ENCODE peak calls at places on chromosomes 11 and 22, in eight cellular contexts. S is ELF-1; X is OCI-LY7; H is effector CD4-positive, alpha-beta T cell; R is islet precursor cell; I is stimulated activated CD8-positive, alpha-beta memory T cell treated with anti-CD3 and anti-CD28 coated beads, Interleukin-4, amount 100 ng/mL, for 4 hours; J is effector memory CD4-positive, alpha-beta T cell; E is iPS DF 6.9. P is an unnamed sample.

GRCh38 chr11:8363924-8364323 is 100.2 kb upstream of the LMO1 start:
- DNase-seq in S (no peak), X (no peak), H (no peak), R (no peak), I (no peak), J (no peak), E (no peak), P (no peak)

GRCh38 chr11:118194835-118195627 is 18.6 kb upstream of the SCN2B start:
- DNase-seq in S (peak; percentile 83), X (no peak), H (no peak), R (peak; percentile 93), I (no peak), J (no peak), E (no peak), P (peak; percentile 28)

GRCh38 chr11:63888170-63889086 is 28.5 kb downstream of the RCOR2 start:
- DNase-seq in S (peak; percentile 79), X (peak; percentile 82), H (peak; percentile 65), R (peak; percentile 89), I (peak; percentile 40), J (peak; percentile 61), E (no peak), P (peak; percentile 47)

GRCh38 chr11:131816046-131816445 is 445.6 kb downstream of the NTM start:
- DNase-seq in S (no peak), X (no peak), H (no peak), R (no peak), I (no peak), J (no peak), E (no peak), P (no peak)

GRCh38 chr11:40134820-40135219 is 1324.6 kb downstream of the LRRC4C start:
- DNase-seq in S (no peak), X (no peak), H (no peak), R (no peak), I (no peak), J (no peak), E (no peak), P (no peak)

GRCh38 chr22:44839721-44840120 is 87.3 kb downstream of the ARHGAP8 start:
- DNase-seq in S (no peak), X (no peak), H (no peak), R (no peak), I (no peak), J (no peak), E (no peak), P (no peak)

GRCh38 chr11:117387992-117388765 is 60.5 kb downstream of the CEP164 start:
- DNase-seq in S (no peak), X (no peak), H (no peak), R (peak; percentile 56), I (no peak), J (no peak), E (no peak), P (peak; percentile 13)

GRCh38 chr11:40542821-40543220 is 916.6 kb downstream of the LRRC4C start:
- DNase-seq in S (no peak), X (no peak), H (no peak), R (no peak), I (no peak), J (no peak), E (no peak), P (no peak)

GRCh38 chr11:2303627-2304155 is 1.9 kb downstream of the TSPAN32 start:
- DNase-seq in S (peak; percentile 23), X (no peak), H (no peak), R (peak; percentile 52), I (no peak), J (no peak), E (no peak), P (no peak)

GRCh38 chr11:121766138-121766537 is 313.4 kb upstream of the SORL1-AS1 start:
- DNase-seq in S (no peak), X (no peak), H (no peak), R (no peak), I (no peak), J (no peak), E (no peak), P (no peak)

GRCh38 chr11:15027011-15027410 is 46.4 kb upstream of the CALCB start:
- DNase-seq in S (no peak), X (no peak), H (no peak), R (peak; percentile 57), I (no peak), J (no peak), E (no peak), P (no peak)

GRCh38 chr11:6319001-6319878 is 1.1 kb downstream of the CAVIN3 start:
- DNase-seq in S (peak; percentile 90), X (no peak), H (no peak), R (peak; percentile 72), I (no peak), J (no peak), E (no peak), P (no peak)

GRCh38 chr11:126393143-126393542 is 37.7 kb downstream of the ST3GAL4 start:
- DNase-seq in S (no peak), X (no peak), H (no peak), R (no peak), I (no peak), J (no peak), E (no peak), P (no peak)

GRCh38 chr11:134040386-134041297 is 28.2 kb upstream of the JAM3 start:
- DNase-seq in S (no peak), X (no peak), H (no peak), R (peak; percentile 79), I (no peak), J (no peak), E (no peak), P (no peak)

GRCh38 chr11:82683029-82683428 is 50.6 kb downstream of the FAM181B start:
- DNase-seq in S (peak; percentile 82), X (no peak), H (no peak), R (no peak), I (no peak), J (no peak), E (no peak), P (no peak)

GRCh38 chr11:35539781-35540281 is 14.4 kb upstream of the PAMR1 start:
- DNase-seq in S (peak; percentile 61), X (no peak), H (no peak), R (peak; percentile 80), I (no peak), J (no peak), E (no peak), P (no peak)

GRCh38 chr22:36386351-36386899 is 1.3 kb downstream of the MYH9 start:
- DNase-seq in S (peak; percentile 55), X (peak; percentile 55), H (peak; percentile 34), R (peak; percentile 60), I (peak; percentile 35), J (no peak), E (no peak), P (no peak)

GRCh38 chr11:24375896-24376295 is 121.0 kb upstream of the LUZP2 start:
- DNase-seq in S (no peak), X (no peak), H (no peak), R (no peak), I (no peak), J (no peak), E (no peak), P (no peak)

GRCh38 chr11:79262221-79262620 is 178.6 kb downstream of the TENM4 start:
- DNase-seq in S (no peak), X (no peak), H (no peak), R (no peak), I (no peak), J (no peak), E (no peak), P (peak; percentile 26)

GRCh38 chr22:40203568-40203967 is 25.8 kb downstream of the TNRC6B start:
- DNase-seq in S (no peak), X (peak; percentile 63), H (no peak), R (no peak), I (no peak), J (no peak), E (no peak), P (no peak)

GRCh38 chr11:75593337-75593915 is 31.4 kb downstream of the SERPINH1 start:
- DNase-seq in S (no peak), X (no peak), H (no peak), R (no peak), I (no peak), J (no peak), E (no peak), P (no peak)

GRCh38 chr22:36756746-36757607 is 18.9 kb downstream of the IFT27 start:
- DNase-seq in S (no peak), X (no peak), H (no peak), R (no peak), I (no peak), J (no peak), E (no peak), P (no peak)

GRCh38 chr11:109590782-109591181 is 168.8 kb downstream of the C11orf87 start:
- DNase-seq in S (no peak), X (no peak), H (no peak), R (no peak), I (no peak), J (no peak), E (no peak), P (no peak)

GRCh38 chr11:130761560-130762220 is 154.6 kb downstream of the SNX19 start:
- DNase-seq in S (peak; percentile 54), X (no peak), H (no peak), R (no peak), I (no peak), J (no peak), E (no peak), P (no peak)

GRCh38 chr22:49382451-49382735 is 445.3 kb downstream of the BRD1 start:
- DNase-seq in S (no peak), X (no peak), H (no peak), R (peak; percentile 34), I (no peak), J (no peak), E (no peak), P (no peak)

GRCh38 chr11:57424802-57425564 is 1.9 kb downstream of the SLC43A3 start:
- DNase-seq in S (peak; percentile 51), X (peak; percentile 55), H (peak; percentile 73), R (peak; percentile 86), I (peak; percentile 85), J (peak; percentile 84), E (no peak), P (peak; percentile 80)

GRCh38 chr11:31139479-31139878 is 230.1 kb downstream of the DCDC1 start:
- DNase-seq in S (no peak), X (no peak), H (no peak), R (no peak), I (no peak), J (no peak), E (no peak), P (no peak)

GRCh38 chr11:94521684-94522083 is 9.4 kb downstream of the C11orf97 start:
- DNase-seq in S (no peak), X (peak; percentile 7), H (no peak), R (peak; percentile 52), I (no peak), J (no peak), E (no peak), P (no peak)

GRCh38 chr11:59145534-59145933 is 2.9 kb downstream of the FAM111A start:
- DNase-seq in S (no peak), X (no peak), H (no peak), R (no peak), I (no peak), J (no peak), E (no peak), P (peak; percentile 67)

GRCh38 chr11:2750101-2750509 is 50.3 kb upstream of the KCNQ1OT1 start:
- DNase-seq in S (no peak), X (no peak), H (no peak), R (peak; percentile 49), I (no peak), J (no peak), E (no peak), P (no peak)

GRCh38 chr11:13134886-13135285 is 125.8 kb downstream of the RASSF10 start:
- DNase-seq in S (no peak), X (no peak), H (no peak), R (no peak), I (no peak), J (no peak), E (no peak), P (no peak)

GRCh38 chr11:74276581-74276980 is 34.9 kb downstream of the P4HA3 start:
- DNase-seq in S (no peak), X (no peak), H (no peak), R (no peak), I (no peak), J (no peak), E (no peak), P (no peak)

GRCh38 chr11:126679033-126679432 is 321.5 kb downstream of the KIRREL3 start:
- DNase-seq in S (no peak), X (no peak), H (no peak), R (no peak), I (no peak), J (no peak), E (no peak), P (no peak)

GRCh38 chr22:32723632-32724031 is 77.9 kb upstream of the TIMP3 start:
- DNase-seq in S (no peak), X (peak; percentile 27), H (no peak), R (peak; percentile 51), I (no peak), J (no peak), E (no peak), P (peak; percentile 84)

P was measured in skeletal muscle cell.